ENCODE peak calls at places on chromosome 10, in four cellular contexts. M is WTC11, X is A549, H is K562. P is an unnamed sample.

GRCh38 chr10:72851524-72851923 is 42.0 kb upstream of the OIT3 start:
- DNase-seq in H (no peak), X (no peak), M (no peak), P (no peak)

GRCh38 chr10:68897336-68897741 is 3.8 kb upstream of the DDX50 start:
- DNase-seq in M (peak), X (peak), H (peak), P (peak)

GRCh38 chr10:63281967-63282366 is 148.8 kb downstream of the NRBF2 start:
- DNase-seq in M (no peak), X (no peak), H (no peak), P (no peak)

GRCh38 chr10:3654496-3654895 is 130.5 kb downstream of the KLF6 start:
- DNase-seq in H (no peak), X (no peak), M (no peak), P (no peak)

GRCh38 chr10:98425511-98426352 is 10.8 kb upstream of the PYROXD2 start:
- DNase-seq in X (peak), M (peak), H (peak), P (peak)

GRCh38 chr10:14736600-14737081 is 38.1 kb downstream of the FAM107B start:
- DNase-seq in X (no peak), M (no peak), H (no peak), P (no peak)

GRCh38 chr10:30594077-30594476 is 35.5 kb downstream of the LYZL2 start:
- DNase-seq in X (no peak), H (no peak), M (no peak), P (no peak)

GRCh38 chr10:16521311-16522016 is at the start of gene C1QL3:
- DNase-seq in M (peak), H (no peak), X (no peak), P (no peak)

GRCh38 chr10:31072453-31072852 is 40.8 kb upstream of the ZNF438 start:
- DNase-seq in X (no peak), M (no peak), H (no peak), P (no peak)

GRCh38 chr10:36202861-36203260 is 560.8 kb upstream of the FZD8 start:
- DNase-seq in X (no peak), M (no peak), H (no peak), P (no peak)

GRCh38 chr10:96208271-96208670 is 63.1 kb downstream of the BLNK start:
- DNase-seq in X (no peak), M (no peak), H (no peak), P (no peak)

GRCh38 chr10:88687853-88688467 is 18.1 kb upstream of the LIPK start:
- DNase-seq in X (peak), M (no peak), H (no peak), P (peak)

GRCh38 chr10:110285501-110285900 is 19.2 kb downstream of the SMNDC1 start:
- DNase-seq in X (no peak), M (no peak), H (no peak), P (no peak)

GRCh38 chr10:80405636-80406035 is 2.7 kb upstream of the PRXL2A start:
- DNase-seq in H (no peak), X (no peak), M (no peak), P (no peak)

GRCh38 chr10:104037261-104037951 is 48.3 kb downstream of the COL17A1 start:
- DNase-seq in X (no peak), H (no peak), M (no peak), P (no peak)
- TF ChIP-seq NR3C1 in X (no peak), H (no peak), M (no peak), P (no peak)

GRCh38 chr10:17793041-17793440 is 16.1 kb upstream of the MRC1 start:
- DNase-seq in H (no peak), X (no peak), M (no peak), P (no peak)
- TF ChIP-seq NR3C1 in H (no peak), X (no peak), M (no peak), P (no peak)

DNA sequence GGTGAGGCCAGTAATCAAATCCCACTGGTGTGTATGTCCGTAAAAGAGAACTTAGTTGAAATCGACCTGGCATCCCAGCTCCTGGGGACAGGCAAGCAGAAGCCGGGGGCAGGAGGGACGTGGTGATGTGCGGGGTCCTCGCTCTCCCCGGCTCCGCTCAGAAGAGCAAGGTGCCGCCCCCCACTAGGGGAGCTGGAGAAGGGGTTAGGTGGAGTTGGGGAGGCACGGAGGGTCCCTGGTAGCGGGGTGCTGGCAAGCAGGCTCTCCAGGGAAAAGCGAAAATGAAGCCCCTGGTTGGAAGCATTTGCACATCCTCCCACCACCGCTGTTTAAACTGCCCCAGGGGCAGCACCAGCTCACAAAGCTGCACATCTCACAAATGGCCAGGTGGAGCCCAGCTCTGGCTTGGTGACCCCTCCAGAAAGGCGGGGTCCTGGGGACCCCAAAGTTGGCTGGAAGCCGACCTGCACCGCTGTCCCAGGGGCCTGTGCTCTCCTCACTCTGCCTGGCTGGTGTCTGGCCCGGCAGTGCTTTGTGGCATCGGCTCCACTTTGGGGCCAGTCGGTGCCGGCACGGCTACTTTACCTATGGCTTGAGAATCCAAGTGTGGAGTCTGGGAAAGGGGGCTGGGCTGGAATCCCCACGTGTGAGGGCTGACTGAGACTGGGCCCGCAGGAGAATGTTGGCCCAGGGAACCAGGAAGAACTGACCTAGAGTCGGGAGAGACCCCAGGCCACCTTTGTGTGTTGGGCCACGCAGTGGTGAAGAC is 2.9 kb upstream of the CFAP46 start:
- DNase-seq in M (no peak), X (no peak), H (no peak), P (no peak)
- TF ChIP-seq NR3C1 in M (no peak), X (no peak), H (no peak), P (no peak)

DNA sequence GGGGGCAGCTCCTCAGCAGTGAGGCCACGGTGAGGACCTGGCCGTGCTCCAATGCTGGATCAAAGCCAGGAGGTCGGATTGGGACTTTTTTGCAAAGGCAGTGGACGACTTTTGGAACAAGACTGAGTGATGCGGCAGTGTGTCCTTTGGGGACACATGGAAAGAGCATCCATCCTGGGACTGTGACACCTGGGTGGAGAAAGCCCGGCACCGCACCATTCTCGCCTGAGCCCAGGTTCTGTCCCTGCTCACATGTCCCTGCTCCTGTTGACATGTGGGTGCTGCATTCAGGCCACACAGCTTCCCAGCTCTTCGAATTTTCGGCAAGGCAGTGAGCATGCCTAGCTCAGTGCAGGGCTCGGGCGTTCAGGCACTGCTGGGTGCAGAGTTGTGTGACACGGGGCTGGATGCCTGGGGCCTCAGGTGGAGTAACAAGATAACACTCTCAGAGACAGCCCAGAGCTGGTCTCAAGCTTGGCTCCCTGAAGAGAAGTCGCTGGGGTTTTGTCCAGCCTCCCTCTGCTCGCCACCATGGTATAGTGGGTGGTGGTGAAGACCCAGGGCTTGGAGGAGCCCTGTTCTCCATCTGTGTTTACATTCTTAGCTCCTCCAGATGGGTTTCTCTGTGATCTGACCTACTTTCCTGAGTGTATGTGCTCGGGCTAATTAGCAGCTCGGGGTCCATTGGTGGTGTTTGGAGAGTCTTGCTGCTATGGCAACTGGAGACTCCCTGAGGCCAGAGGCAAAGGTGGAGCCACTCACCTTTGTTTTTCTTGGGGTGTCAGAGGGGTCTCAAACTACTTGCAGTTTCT is 111.7 kb upstream of the BTBD16 start:
- DNase-seq in X (no peak), H (no peak), M (no peak), P (no peak)
- TF ChIP-seq NR3C1 in X (no peak), H (no peak), M (no peak), P (no peak)

DNA sequence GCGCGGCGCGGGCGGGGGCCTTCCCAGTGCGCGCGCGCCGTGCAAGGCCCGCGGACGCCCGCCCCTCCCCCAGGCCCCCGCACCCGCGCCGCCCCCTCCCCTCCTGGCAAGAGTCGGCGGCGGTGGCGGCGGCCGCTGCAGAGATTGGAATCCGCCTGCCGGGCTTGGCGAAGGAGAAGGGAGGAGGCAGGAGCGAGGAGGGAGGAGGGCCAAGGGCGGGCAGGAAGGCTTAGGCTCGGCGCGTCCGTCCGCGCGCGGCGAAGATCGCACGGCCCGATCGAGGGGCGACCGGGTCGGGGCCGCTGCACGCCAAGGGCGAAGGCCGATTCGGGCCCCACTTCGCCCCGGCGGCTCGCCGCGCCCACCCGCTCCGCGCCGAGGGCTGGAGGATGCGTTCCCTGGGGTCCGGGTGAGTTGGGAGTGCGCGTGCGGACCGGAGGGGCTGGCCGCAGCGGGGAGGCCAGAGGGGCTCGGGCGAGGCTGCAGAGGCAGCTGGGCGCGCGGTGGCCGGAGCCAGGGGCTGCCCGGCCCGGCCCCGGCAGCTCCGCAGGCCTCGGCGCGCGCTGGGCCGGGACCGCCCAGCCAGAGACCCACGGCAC is at the start of gene BMPR1A:
- DNase-seq in M (peak), H (peak), X (peak), P (no peak)
- TF ChIP-seq NR3C1 in M (no peak), H (no peak), X (no peak), P (no peak)

GRCh38 chr10:49109669-49110335 is 5.5 kb downstream of the VSTM4 start:
- DNase-seq in H (no peak), X (no peak), M (no peak), P (no peak)
- TF ChIP-seq NR3C1 in H (no peak), X (no peak), M (no peak), P (no peak)

DNA sequence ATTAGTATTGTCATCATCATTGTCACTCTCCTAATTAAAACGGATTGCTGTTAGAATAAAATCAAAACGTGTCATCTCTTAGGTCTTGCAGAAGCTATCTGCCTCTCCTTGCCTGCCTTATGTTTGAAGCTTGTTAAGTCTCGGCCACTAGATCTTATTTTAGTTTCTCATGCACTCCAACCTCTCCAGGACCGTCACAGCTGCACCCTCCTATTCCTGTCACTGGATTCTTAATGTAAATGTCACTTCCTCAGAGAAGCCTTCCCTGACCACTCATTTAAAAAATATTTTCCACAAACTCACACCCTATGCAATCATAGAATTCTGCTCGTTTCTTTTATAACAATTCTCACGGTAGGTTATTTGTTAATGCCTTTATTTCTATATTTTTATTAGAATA is 103.9 kb upstream of the DKK1 start:
- DNase-seq in M (no peak), X (no peak), H (no peak), P (no peak)
- TF ChIP-seq NR3C1 in M (no peak), X (no peak), H (no peak), P (no peak)

GRCh38 chr10:71567006-71567405 is 152.6 kb downstream of the C10orf105 start:
- DNase-seq in X (no peak), M (no peak), H (no peak), P (no peak)

GRCh38 chr10:71571460-71572175 is 148.0 kb downstream of the C10orf105 start:
- DNase-seq in X (no peak), M (no peak), H (no peak), P (no peak)

GRCh38 chr10:71568896-71569492 is 150.6 kb downstream of the C10orf105 start:
- DNase-seq in M (no peak), H (no peak), X (no peak), P (no peak)

GRCh38 chr10:71572962-71573361 is 146.6 kb downstream of the C10orf105 start:
- DNase-seq in X (no peak), M (no peak), H (no peak), P (no peak)

DNA sequence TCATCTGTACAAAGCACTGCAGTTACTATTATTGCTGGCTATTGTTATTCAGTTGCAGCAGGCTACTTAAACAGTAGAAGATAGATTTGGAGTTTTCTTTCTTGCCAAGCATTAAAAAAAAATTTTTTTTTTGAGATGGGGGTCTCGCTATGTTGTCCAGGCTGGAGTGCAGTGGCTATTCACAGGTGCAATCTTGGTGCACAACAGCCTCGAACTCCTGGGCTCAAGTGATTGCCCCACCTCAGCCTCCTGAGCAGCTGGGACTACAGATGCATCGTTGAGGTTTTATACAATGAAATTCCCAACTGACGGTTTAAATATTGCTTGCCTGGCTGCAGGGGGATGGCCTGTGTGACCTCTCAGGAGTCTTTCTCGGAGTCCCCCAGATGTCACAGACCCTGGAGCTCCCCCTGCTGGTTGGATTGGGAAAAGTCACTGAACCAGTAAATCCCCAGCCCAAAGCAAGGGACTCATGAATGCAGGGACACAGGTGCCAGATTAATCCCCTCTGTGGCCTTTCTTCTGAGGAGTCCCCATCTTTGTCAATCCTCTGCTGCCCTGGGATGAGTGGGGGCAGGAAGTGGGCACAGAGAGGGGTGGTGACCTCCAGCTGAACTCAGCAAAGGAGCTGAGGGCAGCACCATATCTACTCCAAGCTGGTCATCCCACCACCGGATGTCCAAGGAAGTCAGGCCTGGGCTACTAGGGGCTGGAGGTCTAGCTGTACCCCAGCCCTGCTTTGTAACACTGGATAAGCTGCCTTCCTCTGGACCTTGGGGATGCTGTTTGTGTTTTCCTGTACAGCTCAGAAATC is 149.6 kb downstream of the C10orf105 start:
- DNase-seq in X (peak), M (peak), H (peak), P (peak)
- TF ChIP-seq NR3C1 in X (no peak), M (no peak), H (no peak), P (no peak)

GRCh38 chr10:86254526-86255174 is 111.9 kb downstream of the GRID1 start:
- DNase-seq in X (peak), H (no peak), M (no peak), P (no peak)
- TF ChIP-seq NR3C1 in X (no peak), H (no peak), M (no peak), P (no peak)

P was measured in HepG2.